ENCODE peak calls at places on chromosomes 4 and X, in ten cellular contexts. E is effector memory CD4-positive, alpha-beta T cell; C is psoas muscle; K is SK-N-MC; O is GM19239; V is ovary; Y is AG10803; L is NCI-H2081; F is activated gamma-delta T cell treated with Interleukin-2 at 50 U/mL for 16 hours; W is D341Med. U is an unnamed sample.
A peak's percentile ranks its signal among the peaks of the same experiment; 100 is the strongest.

GRCh38 chr4:94826206-94826605 is 68.5 kb downstream of the BMPR1B start:
- DNase-seq in E (no peak), C (no peak), K (no peak), O (no peak), V (no peak), Y (no peak), L (peak; percentile 81), F (no peak), W (no peak), U (no peak)

GRCh38 chr4:153919667-153920066 is 130.8 kb upstream of the SFRP2 start:
- DNase-seq in E (no peak), C (no peak), K (peak; percentile 12), O (no peak), V (no peak), Y (peak; percentile 58), L (no peak), F (no peak), W (no peak), U (no peak)

GRCh38 chrX:18898517-18898916 is 85.4 kb downstream of the PHKA2 start:
- DNase-seq in E (no peak), C (no peak), K (no peak), O (no peak), V (no peak), Y (no peak), L (no peak), F (no peak), W (no peak), U (no peak)

GRCh38 chr4:184680698-184681097 is 31.2 kb downstream of the PRIMPOL start:
- DNase-seq in E (no peak), C (no peak), K (no peak), O (no peak), V (no peak), Y (no peak), L (no peak), F (no peak), W (no peak), U (no peak)

GRCh38 chr4:48127231-48127881 is 6.7 kb downstream of the TXK start:
- DNase-seq in E (no peak), C (no peak), K (no peak), O (no peak), V (no peak), Y (no peak), L (peak; percentile 23), F (no peak), W (no peak), U (peak; percentile 8)

GRCh38 chr4:39237179-39237578 is 54.9 kb downstream of the WDR19 start:
- DNase-seq in E (no peak), C (no peak), K (no peak), O (no peak), V (no peak), Y (no peak), L (no peak), F (no peak), W (no peak), U (no peak)

GRCh38 chr4:111776546-111776945 is 368.7 kb upstream of the FAM241A start:
- DNase-seq in E (no peak), C (no peak), K (no peak), O (no peak), V (no peak), Y (peak; percentile 39), L (no peak), F (no peak), W (no peak), U (no peak)

GRCh38 chrX:152735101-152735500 is 1.5 kb downstream of the MAGEA12 start:
- DNase-seq in E (no peak), C (peak; percentile 7), K (no peak), O (no peak), V (no peak), Y (no peak), L (no peak), F (no peak), W (no peak), U (no peak)

GRCh38 chr4:174041555-174042110 is 241.8 kb downstream of the FBXO8 start:
- DNase-seq in E (no peak), C (no peak), K (no peak), O (no peak), V (no peak), Y (no peak), L (peak; percentile 70), F (no peak), W (no peak), U (no peak)

GRCh38 chr4:41346306-41347061 is 89.8 kb downstream of the UCHL1 start:
- DNase-seq in E (no peak), C (no peak), K (peak; percentile 77), O (no peak), V (no peak), Y (no peak), L (no peak), F (no peak), W (no peak), U (no peak)

U was measured in NCI-H2029 treated with DMSO at 0.1 percent for 48 hours.